ENCODE peak calls at places on chromosomes 1 and 21, in ten cellular contexts. One of them, this sample, is unnamed.

GRCh38 chr21:37927711-37928110 is 11.5 kb upstream of the KCNJ6 start:
- DNase-seq in A549: no peak
- DNase-seq in hepatocyte: no peak
- DNase-seq in cardiac muscle cell: no peak
- DNase-seq in Calu3: no peak
- DNase-seq in heart left ventricle: no peak
- DNase-seq in glutamatergic neuron: no peak
- DNase-seq in neural progenitor cell: no peak
- DNase-seq in endodermal cell: no peak
- DNase-seq in AG09319: no peak
- DNase-seq in this sample: no peak

GRCh38 chr1:77825356-77825709 is 45.9 kb downstream of the MIGA1 start:
- DNase-seq in AG09319: no peak
- DNase-seq in Calu3: peak
- DNase-seq in hepatocyte: peak
- DNase-seq in neural progenitor cell: peak
- DNase-seq in glutamatergic neuron: no peak
- DNase-seq in heart left ventricle: peak
- DNase-seq in endodermal cell: peak
- DNase-seq in A549: no peak
- DNase-seq in cardiac muscle cell: peak
- DNase-seq in this sample: no peak

GRCh38 chr1:51624851-51625250 is 8.0 kb downstream of the OSBPL9 start:
- DNase-seq in AG09319: no peak
- DNase-seq in cardiac muscle cell: no peak
- DNase-seq in neural progenitor cell: no peak
- DNase-seq in hepatocyte: no peak
- DNase-seq in endodermal cell: no peak
- DNase-seq in glutamatergic neuron: no peak
- DNase-seq in A549: no peak
- DNase-seq in heart left ventricle: no peak
- DNase-seq in Calu3: no peak
- DNase-seq in this sample: no peak

GRCh38 chr1:152325111-152325510 is at the start of gene FLG:
- DNase-seq in endodermal cell: no peak
- DNase-seq in glutamatergic neuron: no peak
- DNase-seq in AG09319: no peak
- DNase-seq in hepatocyte: no peak
- DNase-seq in A549: no peak
- DNase-seq in heart left ventricle: no peak
- DNase-seq in Calu3: no peak
- DNase-seq in neural progenitor cell: no peak
- DNase-seq in cardiac muscle cell: no peak
- DNase-seq in this sample: no peak

GRCh38 chr1:59232209-59232608 is 64.7 kb upstream of the FGGY start:
- DNase-seq in neural progenitor cell: no peak
- DNase-seq in hepatocyte: peak
- DNase-seq in AG09319: no peak
- DNase-seq in endodermal cell: no peak
- DNase-seq in heart left ventricle: no peak
- DNase-seq in Calu3: no peak
- DNase-seq in cardiac muscle cell: peak
- DNase-seq in glutamatergic neuron: no peak
- DNase-seq in A549: no peak
- DNase-seq in this sample: no peak

GRCh38 chr1:38564946-38565570 is 294.5 kb downstream of the RRAGC start:
- DNase-seq in Calu3: no peak
- DNase-seq in neural progenitor cell: no peak
- DNase-seq in endodermal cell: no peak
- DNase-seq in heart left ventricle: no peak
- DNase-seq in A549: no peak
- DNase-seq in glutamatergic neuron: no peak
- DNase-seq in cardiac muscle cell: no peak
- DNase-seq in AG09319: no peak
- DNase-seq in hepatocyte: no peak
- DNase-seq in this sample: no peak

GRCh38 chr21:41876928-41877652 is 2.1 kb downstream of the PRDM15 start:
- DNase-seq in endodermal cell: peak
- DNase-seq in Calu3: no peak
- DNase-seq in cardiac muscle cell: no peak
- DNase-seq in AG09319: no peak
- DNase-seq in A549: no peak
- DNase-seq in neural progenitor cell: no peak
- DNase-seq in heart left ventricle: no peak
- DNase-seq in hepatocyte: no peak
- DNase-seq in glutamatergic neuron: no peak
- DNase-seq in this sample: no peak

GRCh38 chr21:33855190-33855589 is 60.4 kb downstream of the ATP5PO start:
- DNase-seq in neural progenitor cell: no peak
- DNase-seq in endodermal cell: peak
- DNase-seq in heart left ventricle: no peak
- DNase-seq in AG09319: no peak
- DNase-seq in Calu3: no peak
- DNase-seq in hepatocyte: no peak
- DNase-seq in A549: no peak
- DNase-seq in cardiac muscle cell: no peak
- DNase-seq in glutamatergic neuron: no peak
- DNase-seq in this sample: no peak

GRCh38 chr1:44926311-44926781 is 60.0 kb downstream of the EIF2B3 start:
- DNase-seq in endodermal cell: no peak
- DNase-seq in neural progenitor cell: no peak
- DNase-seq in A549: no peak
- DNase-seq in cardiac muscle cell: no peak
- DNase-seq in AG09319: peak
- DNase-seq in hepatocyte: no peak
- DNase-seq in Calu3: no peak
- DNase-seq in heart left ventricle: no peak
- DNase-seq in glutamatergic neuron: no peak
- DNase-seq in this sample: no peak

GRCh38 chr1:216542263-216542662 is 119.0 kb upstream of the USH2A start:
- DNase-seq in glutamatergic neuron: no peak
- DNase-seq in neural progenitor cell: no peak
- DNase-seq in hepatocyte: no peak
- DNase-seq in AG09319: no peak
- DNase-seq in endodermal cell: no peak
- DNase-seq in cardiac muscle cell: no peak
- DNase-seq in A549: no peak
- DNase-seq in heart left ventricle: no peak
- DNase-seq in Calu3: no peak
- DNase-seq in this sample: no peak

GRCh38 chr1:16082283-16083038 is 9.0 kb upstream of the FAM131C start:
- DNase-seq in AG09319: no peak
- DNase-seq in neural progenitor cell: peak
- DNase-seq in glutamatergic neuron: peak
- DNase-seq in Calu3: peak
- DNase-seq in endodermal cell: peak
- DNase-seq in hepatocyte: peak
- DNase-seq in A549: peak
- DNase-seq in cardiac muscle cell: peak
- DNase-seq in heart left ventricle: peak
- DNase-seq in this sample: peak
- TF ChIP-seq CTCF in AG09319: peak
- TF ChIP-seq CTCF in neural progenitor cell: peak
- TF ChIP-seq CTCF in glutamatergic neuron: peak
- TF ChIP-seq CTCF in Calu3: peak
- TF ChIP-seq CTCF in endodermal cell: peak
- TF ChIP-seq CTCF in hepatocyte: peak
- TF ChIP-seq CTCF in A549: peak
- TF ChIP-seq CTCF in cardiac muscle cell: peak
- TF ChIP-seq CTCF in heart left ventricle: peak
- TF ChIP-seq CTCF in this sample: peak

GRCh38 chr1:21244986-21245687 is 45.1 kb downstream of the ECE1 start:
- DNase-seq in hepatocyte: no peak
- DNase-seq in A549: no peak
- DNase-seq in heart left ventricle: no peak
- DNase-seq in Calu3: no peak
- DNase-seq in neural progenitor cell: peak
- DNase-seq in cardiac muscle cell: no peak
- DNase-seq in endodermal cell: peak
- DNase-seq in AG09319: no peak
- DNase-seq in glutamatergic neuron: no peak
- DNase-seq in this sample: no peak
- TF ChIP-seq CTCF in hepatocyte: peak
- TF ChIP-seq CTCF in A549: peak
- TF ChIP-seq CTCF in heart left ventricle: peak
- TF ChIP-seq CTCF in Calu3: peak
- TF ChIP-seq CTCF in neural progenitor cell: peak
- TF ChIP-seq CTCF in cardiac muscle cell: peak
- TF ChIP-seq CTCF in endodermal cell: peak
- TF ChIP-seq CTCF in AG09319: peak
- TF ChIP-seq CTCF in glutamatergic neuron: no peak
- TF ChIP-seq CTCF in this sample: peak

DNA sequence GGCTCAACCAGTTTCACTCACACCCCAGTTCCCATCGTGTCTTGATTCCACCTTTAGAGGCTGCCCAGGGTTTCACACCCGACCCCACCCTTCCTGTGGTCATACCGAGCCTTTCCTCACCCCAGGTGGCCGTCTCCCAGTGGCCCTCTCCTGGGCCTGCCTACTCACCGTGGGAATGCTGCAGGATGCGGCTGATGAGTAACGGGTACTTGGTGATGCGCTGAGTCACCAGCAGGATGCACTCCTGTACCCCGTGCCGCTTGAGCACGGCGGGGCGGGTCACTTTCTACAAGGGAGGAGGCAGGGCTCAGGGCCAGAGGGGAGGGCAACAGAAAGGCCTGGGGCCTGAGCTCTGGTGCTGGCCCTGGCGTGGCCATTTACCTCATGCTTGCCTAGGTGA is 16.4 kb downstream of the ARHGEF2 start:
- DNase-seq in heart left ventricle: peak
- DNase-seq in endodermal cell: peak
- DNase-seq in A549: peak
- DNase-seq in hepatocyte: no peak
- DNase-seq in neural progenitor cell: no peak
- DNase-seq in Calu3: peak
- DNase-seq in glutamatergic neuron: no peak
- DNase-seq in AG09319: peak
- DNase-seq in cardiac muscle cell: peak
- DNase-seq in this sample: no peak
- TF ChIP-seq CTCF in heart left ventricle: peak
- TF ChIP-seq CTCF in endodermal cell: peak
- TF ChIP-seq CTCF in A549: peak
- TF ChIP-seq CTCF in hepatocyte: no peak
- TF ChIP-seq CTCF in neural progenitor cell: no peak
- TF ChIP-seq CTCF in Calu3: peak
- TF ChIP-seq CTCF in glutamatergic neuron: no peak
- TF ChIP-seq CTCF in AG09319: peak
- TF ChIP-seq CTCF in cardiac muscle cell: peak
- TF ChIP-seq CTCF in this sample: no peak

DNA sequence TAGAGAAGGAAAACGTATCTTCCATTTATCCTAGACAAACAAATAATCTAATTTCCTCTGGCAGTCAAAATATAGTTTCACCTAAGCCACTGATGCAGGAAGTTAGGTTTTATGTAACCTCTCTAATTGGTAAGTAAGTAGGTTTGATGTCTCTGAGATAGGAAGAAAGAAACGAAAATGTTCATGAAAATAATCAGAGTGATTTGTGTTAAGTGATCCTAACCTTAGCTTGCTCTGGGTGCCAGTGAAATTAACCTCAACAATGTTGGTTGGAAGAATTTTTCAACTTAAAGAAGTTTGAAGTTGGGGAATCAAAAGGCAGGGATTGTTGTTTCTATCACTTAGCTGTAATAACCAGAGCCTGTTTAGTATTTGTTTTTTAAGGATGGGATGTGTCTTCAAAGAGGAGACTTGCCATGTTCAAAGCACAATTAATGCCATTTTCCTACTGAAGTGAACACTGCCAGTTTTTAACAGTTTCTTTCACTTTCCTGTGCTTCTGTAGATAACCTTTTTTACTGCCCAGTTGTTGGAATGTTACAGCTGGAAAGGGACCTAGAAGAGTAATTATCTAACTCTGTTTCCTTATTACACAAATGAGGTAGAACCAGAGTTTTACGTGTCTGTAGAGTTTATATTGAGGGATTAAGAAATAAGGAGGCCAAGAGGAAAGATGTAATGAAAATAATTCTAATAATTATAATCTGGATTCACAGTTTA is 18.4 kb downstream of the HIPK1 start:
- DNase-seq in A549: no peak
- DNase-seq in Calu3: no peak
- DNase-seq in neural progenitor cell: no peak
- DNase-seq in glutamatergic neuron: no peak
- DNase-seq in endodermal cell: no peak
- DNase-seq in cardiac muscle cell: no peak
- DNase-seq in hepatocyte: no peak
- DNase-seq in AG09319: no peak
- DNase-seq in heart left ventricle: no peak
- DNase-seq in this sample: no peak
- TF ChIP-seq CTCF in A549: no peak
- TF ChIP-seq CTCF in Calu3: no peak
- TF ChIP-seq CTCF in neural progenitor cell: no peak
- TF ChIP-seq CTCF in glutamatergic neuron: no peak
- TF ChIP-seq CTCF in endodermal cell: no peak
- TF ChIP-seq CTCF in cardiac muscle cell: no peak
- TF ChIP-seq CTCF in hepatocyte: no peak
- TF ChIP-seq CTCF in AG09319: no peak
- TF ChIP-seq CTCF in heart left ventricle: no peak
- TF ChIP-seq CTCF in this sample: no peak

GRCh38 chr1:211483896-211484612 is 7.9 kb downstream of the RD3 start:
- DNase-seq in A549: no peak
- DNase-seq in glutamatergic neuron: no peak
- DNase-seq in heart left ventricle: no peak
- DNase-seq in Calu3: no peak
- DNase-seq in neural progenitor cell: no peak
- DNase-seq in AG09319: no peak
- DNase-seq in cardiac muscle cell: no peak
- DNase-seq in endodermal cell: no peak
- DNase-seq in hepatocyte: no peak
- DNase-seq in this sample: no peak
- TF ChIP-seq CTCF in A549: no peak
- TF ChIP-seq CTCF in glutamatergic neuron: no peak
- TF ChIP-seq CTCF in heart left ventricle: no peak
- TF ChIP-seq CTCF in Calu3: no peak
- TF ChIP-seq CTCF in neural progenitor cell: no peak
- TF ChIP-seq CTCF in AG09319: no peak
- TF ChIP-seq CTCF in cardiac muscle cell: no peak
- TF ChIP-seq CTCF in endodermal cell: no peak
- TF ChIP-seq CTCF in hepatocyte: no peak
- TF ChIP-seq CTCF in this sample: no peak

DNA sequence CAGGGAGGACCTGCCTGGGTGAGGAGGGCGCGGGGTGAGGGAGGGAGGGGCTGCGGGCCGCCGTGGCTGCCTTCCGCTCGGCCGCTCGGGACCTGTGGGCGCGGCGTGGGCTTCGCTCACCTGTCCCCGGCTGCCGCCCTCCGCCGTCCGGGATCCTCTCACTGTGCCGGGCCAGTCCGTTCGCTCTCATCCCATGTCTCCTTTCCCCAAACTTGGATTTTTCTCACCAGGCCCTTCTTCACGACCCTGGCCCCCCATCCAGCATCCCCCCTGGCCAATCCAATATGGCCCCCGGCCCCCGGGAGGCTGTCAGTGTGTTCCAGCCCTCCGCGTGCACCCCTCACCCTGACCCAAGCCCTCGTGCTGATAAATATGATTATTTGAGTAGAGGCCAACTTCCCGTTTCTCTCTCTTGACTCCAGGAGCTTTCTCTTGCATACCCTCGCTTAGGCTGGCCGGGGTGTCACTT is 359 bp downstream of the ZBTB48 start:
- DNase-seq in neural progenitor cell: no peak
- DNase-seq in glutamatergic neuron: no peak
- DNase-seq in heart left ventricle: no peak
- DNase-seq in cardiac muscle cell: no peak
- DNase-seq in AG09319: no peak
- DNase-seq in hepatocyte: no peak
- DNase-seq in A549: no peak
- DNase-seq in endodermal cell: no peak
- DNase-seq in Calu3: no peak
- DNase-seq in this sample: no peak
- TF ChIP-seq CTCF in neural progenitor cell: no peak
- TF ChIP-seq CTCF in glutamatergic neuron: no peak
- TF ChIP-seq CTCF in heart left ventricle: no peak
- TF ChIP-seq CTCF in cardiac muscle cell: no peak
- TF ChIP-seq CTCF in AG09319: no peak
- TF ChIP-seq CTCF in hepatocyte: no peak
- TF ChIP-seq CTCF in A549: no peak
- TF ChIP-seq CTCF in endodermal cell: no peak
- TF ChIP-seq CTCF in Calu3: no peak
- TF ChIP-seq CTCF in this sample: no peak